ENCODE peak calls at places on chromosome 3, in ten cellular contexts. Y is lower lobe of right lung; T is NCI-H1105; L is SHP77; G is activated CD8-positive, alpha-beta memory T cell treated with anti-CD3 and anti-CD28 coated beads for 48 hours; S is NCI-H1092 treated with DMSO at 0.1 percent for 48 hours; H is stimulated activated CD4-positive, alpha-beta T cell treated with anti-CD3 and anti-CD28 coated beads, TNF-alpha, amount 100 ng/mL, for 4 hours; R is NCI-H69; N is GM23248; X is fibroblast of the aortic adventitia. W is an unnamed sample.
A peak's percentile ranks its signal among the peaks of the same experiment; 100 is the strongest.

GRCh38 chr3:41961061-41961749 is 698 bp downstream of the ULK4 start:
- DNase-seq in T (peak; percentile 50), R (peak; percentile 58), H (peak; percentile 12), S (peak; percentile 42), G (peak; percentile 14), Y (peak; percentile 76), L (peak; percentile 42), X (peak; percentile 57), N (peak; percentile 89), W (peak; percentile 86)

GRCh38 chr3:172213168-172213567 is 173.8 kb downstream of the FNDC3B start:
- DNase-seq in L (no peak), Y (no peak), G (no peak), S (no peak), N (peak; percentile 42), X (peak; percentile 54), H (no peak), R (no peak), T (no peak), W (no peak)

GRCh38 chr3:14793126-14793857 is 25.5 kb upstream of the FGD5 start:
- DNase-seq in R (no peak), G (no peak), L (no peak), Y (no peak), X (peak; percentile 25), S (no peak), T (no peak), H (no peak), N (no peak), W (peak; percentile 23)

GRCh38 chr3:4754180-4755086 is 224.8 kb upstream of the BHLHE40 start:
- DNase-seq in Y (no peak), G (no peak), N (no peak), T (no peak), H (no peak), X (no peak), L (no peak), R (no peak), S (no peak), W (no peak)

GRCh38 chr3:20657566-20657965 is 471.6 kb upstream of the SGO1 start:
- DNase-seq in X (no peak), L (no peak), S (no peak), H (no peak), T (no peak), G (no peak), R (no peak), N (no peak), Y (no peak), W (no peak)

GRCh38 chr3:131912255-131912654 is 122.6 kb downstream of the CPNE4 start:
- DNase-seq in X (no peak), R (no peak), G (no peak), N (no peak), S (no peak), Y (no peak), T (no peak), L (no peak), H (no peak), W (no peak)

GRCh38 chr3:16978234-16978920 is 93.6 kb downstream of the PLCL2 start:
- DNase-seq in T (no peak), N (peak; percentile 63), R (no peak), S (no peak), Y (no peak), L (no peak), G (no peak), X (peak; percentile 32), H (no peak), W (no peak)

GRCh38 chr3:171192176-171192854 is 165.8 kb upstream of the SLC2A2 start:
- DNase-seq in X (peak; percentile 96), L (no peak), N (peak; percentile 77), R (peak; percentile 27), T (no peak), Y (no peak), H (no peak), G (no peak), S (peak; percentile 76), W (no peak)

GRCh38 chr3:14869877-14870563 is 51.3 kb downstream of the FGD5 start:
- DNase-seq in S (no peak), X (peak; percentile 20), Y (no peak), L (no peak), N (no peak), H (no peak), G (no peak), T (no peak), R (no peak), W (no peak)

GRCh38 chr3:11010406-11011165 is 18.0 kb downstream of the SLC6A1 start:
- DNase-seq in G (no peak), H (no peak), Y (no peak), L (no peak), R (no peak), S (no peak), N (no peak), T (no peak), X (no peak), W (no peak)

GRCh38 chr3:192215-192929 is 4.2 kb upstream of the CHL1 start:
- DNase-seq in Y (no peak), R (no peak), L (no peak), H (no peak), N (no peak), X (no peak), G (no peak), S (no peak), T (no peak), W (peak; percentile 50)

GRCh38 chr3:95588473-95588872 is 1225.9 kb upstream of the EPHA6 start:
- DNase-seq in R (no peak), H (no peak), S (no peak), G (no peak), L (no peak), T (no peak), Y (no peak), X (no peak), N (no peak), W (no peak)

W was measured in left lung.